ENCODE peak calls at places on chromosomes 5 and 9, in eight cellular contexts. U is non-pigmented ciliary epithelial cell; Y is T1000; A is GM06990; V is choroid plexus epithelial cell; T is HCT116; Z is CD8-positive, alpha-beta memory T cell; X is stimulated activated CD8-positive, alpha-beta memory T cell treated with anti-CD3 and anti-CD28 coated beads, Interleukin-2, amount 100 ng/mL, for 48 hours. I is an unnamed sample.

GRCh38 chr9:78044189-78044588 is 12.6 kb upstream of the GNAQ start:
- DNase-seq in U (no peak), Y (no peak), A (no peak), V (no peak), T (no peak), Z (no peak), X (no peak), I (no peak)

GRCh38 chr9:86405926-86406325 is 51.7 kb upstream of the TUT7 start:
- DNase-seq in U (peak; percentile 82), Y (peak; percentile 28), A (no peak), V (peak; percentile 95), T (peak; percentile 58), Z (no peak), X (no peak), I (peak; percentile 18)

GRCh38 chr9:18896004-18896403 is 137.0 kb downstream of the SAXO1 start:
- DNase-seq in U (no peak), Y (no peak), A (no peak), V (no peak), T (no peak), Z (no peak), X (no peak), I (no peak)

GRCh38 chr9:86246752-86247161 is 12.7 kb downstream of the C9orf153 start:
- DNase-seq in U (no peak), Y (no peak), A (peak; percentile 35), V (peak; percentile 44), T (no peak), Z (no peak), X (no peak), I (no peak)

GRCh38 chr5:157659886-157660660 is 7.8 kb upstream of the SOX30 start:
- DNase-seq in U (no peak), Y (no peak), A (no peak), V (no peak), T (no peak), Z (no peak), X (no peak), I (no peak)

GRCh38 chr9:136544549-136545064 is 1.2 kb downstream of the NOTCH1 start:
- DNase-seq in U (no peak), Y (no peak), A (peak; percentile 60), V (no peak), T (no peak), Z (peak; percentile 38), X (peak; percentile 63), I (peak; percentile 80)

GRCh38 chr5:75601996-75602395 is 9.3 kb upstream of the ANKDD1B start:
- DNase-seq in U (peak; percentile 66), Y (peak; percentile 76), A (no peak), V (peak; percentile 74), T (no peak), Z (no peak), X (no peak), I (peak; percentile 29)

GRCh38 chr9:88736136-88736637 is 201.2 kb downstream of the NXNL2 start:
- DNase-seq in U (no peak), Y (no peak), A (no peak), V (no peak), T (no peak), Z (no peak), X (no peak), I (no peak)

GRCh38 chr9:122376791-122377190 is 6.0 kb downstream of the PTGS1 start:
- DNase-seq in U (no peak), Y (no peak), A (no peak), V (no peak), T (no peak), Z (no peak), X (no peak), I (no peak)

GRCh38 chr5:14665949-14666741 is 1.6 kb downstream of the OTULIN start:
- DNase-seq in U (no peak), Y (no peak), A (peak; percentile 56), V (peak; percentile 39), T (no peak), Z (peak; percentile 30), X (peak; percentile 22), I (no peak)

GRCh38 chr5:8633706-8634105 is 764.8 kb downstream of the MTRR start:
- DNase-seq in U (peak; percentile 59), Y (no peak), A (no peak), V (peak; percentile 46), T (no peak), Z (no peak), X (no peak), I (no peak)

GRCh38 chr5:6772886-6773285 is 59.7 kb downstream of the TENT4A start:
- DNase-seq in U (no peak), Y (no peak), A (no peak), V (no peak), T (no peak), Z (no peak), X (no peak), I (no peak)

GRCh38 chr5:68406767-68407232 is 191.2 kb downstream of the PIK3R1 start:
- DNase-seq in U (no peak), Y (no peak), A (peak; percentile 52), V (no peak), T (no peak), Z (no peak), X (no peak), I (peak; percentile 7)

GRCh38 chr9:86077286-86077685 is 22.1 kb downstream of the GOLM1 start:
- DNase-seq in U (no peak), Y (no peak), A (no peak), V (no peak), T (no peak), Z (no peak), X (no peak), I (no peak)

GRCh38 chr5:117131876-117132275 is 557.3 kb upstream of the SEMA6A start:
- DNase-seq in U (no peak), Y (no peak), A (no peak), V (no peak), T (no peak), Z (no peak), X (no peak), I (no peak)

GRCh38 chr5:55935371-55935770 is 59.4 kb downstream of the IL6ST start:
- DNase-seq in U (no peak), Y (no peak), A (no peak), V (peak; percentile 52), T (no peak), Z (no peak), X (no peak), I (no peak)

GRCh38 chr9:89430995-89431394 is 66.9 kb downstream of the SEMA4D start:
- DNase-seq in U (no peak), Y (no peak), A (no peak), V (no peak), T (no peak), Z (no peak), X (no peak), I (peak; percentile 67)

GRCh38 chr5:178346607-178347334 is 114.2 kb upstream of the PHYKPL start:
- DNase-seq in U (no peak), Y (no peak), A (no peak), V (no peak), T (no peak), Z (no peak), X (no peak), I (no peak)

GRCh38 chr5:9430306-9430705 is 115.6 kb downstream of the SEMA5A start:
- DNase-seq in U (no peak), Y (no peak), A (no peak), V (no peak), T (no peak), Z (no peak), X (no peak), I (no peak)

GRCh38 chr5:132491368-132492364 is 1.1 kb upstream of the IRF1 start:
- DNase-seq in U (no peak), Y (no peak), A (no peak), V (no peak), T (no peak), Z (no peak), X (no peak), I (no peak)

GRCh38 chr5:91469517-91470165 is 86.5 kb upstream of the ARRDC3 start:
- DNase-seq in U (no peak), Y (peak; percentile 20), A (no peak), V (peak; percentile 5), T (no peak), Z (no peak), X (no peak), I (peak; percentile 5)

GRCh38 chr5:100584069-100584468 is 48.9 kb downstream of the FAM174A start:
- DNase-seq in U (no peak), Y (no peak), A (peak; percentile 13), V (no peak), T (no peak), Z (no peak), X (no peak), I (no peak)

GRCh38 chr5:178221857-178222256 is 10.7 kb downstream of the PHYKPL start:
- DNase-seq in U (no peak), Y (no peak), A (no peak), V (no peak), T (no peak), Z (no peak), X (no peak), I (no peak)

GRCh38 chr9:3912817-3913216 is 387.0 kb upstream of the RFX3 start:
- DNase-seq in U (peak; percentile 76), Y (no peak), A (no peak), V (peak; percentile 79), T (no peak), Z (no peak), X (no peak), I (no peak)

GRCh38 chr5:180138976-180139730 is 67.6 kb upstream of the RNF130 start:
- DNase-seq in U (no peak), Y (no peak), A (no peak), V (no peak), T (no peak), Z (no peak), X (no peak), I (no peak)

GRCh38 chr9:73038089-73038509 is 85.2 kb upstream of the ALDH1A1 start:
- DNase-seq in U (no peak), Y (no peak), A (no peak), V (no peak), T (no peak), Z (no peak), X (no peak), I (peak; percentile 4)

GRCh38 chr5:142411656-142412425 is 87.0 kb upstream of the SPRY4 start:
- DNase-seq in U (no peak), Y (no peak), A (no peak), V (no peak), T (no peak), Z (no peak), X (no peak), I (no peak)

GRCh38 chr5:177443144-177443983 is 3.2 kb upstream of the PRR7 start:
- DNase-seq in U (no peak), Y (no peak), A (no peak), V (no peak), T (no peak), Z (no peak), X (no peak), I (no peak)

GRCh38 chr5:170307575-170308465 is 10.2 kb upstream of the LCP2 start:
- DNase-seq in U (peak; percentile 32), Y (no peak), A (no peak), V (peak; percentile 95), T (no peak), Z (no peak), X (no peak), I (peak; percentile 94)

GRCh38 chr9:88658311-88658822 is 123.4 kb downstream of the NXNL2 start:
- DNase-seq in U (no peak), Y (no peak), A (no peak), V (peak; percentile 60), T (no peak), Z (no peak), X (no peak), I (no peak)

GRCh38 chr9:73114958-73115357 is 36.7 kb upstream of the ANXA1 start:
- DNase-seq in U (no peak), Y (no peak), A (no peak), V (no peak), T (no peak), Z (no peak), X (no peak), I (no peak)

GRCh38 chr9:134598884-134599245 is 42.7 kb upstream of the COL5A1 start:
- DNase-seq in U (no peak), Y (no peak), A (no peak), V (no peak), T (no peak), Z (no peak), X (no peak), I (no peak)

GRCh38 chr5:164296603-164297080 is 791.2 kb downstream of the MAT2B start:
- DNase-seq in U (no peak), Y (no peak), A (no peak), V (peak; percentile 17), T (no peak), Z (no peak), X (no peak), I (no peak)

I was measured in PC-9.